ENCODE peak calls at places on chromosomes 3 and 15, in eight cellular contexts. W, X, Q, M, D, U, Y and J are unnamed samples.

GRCh38 chr3:163490119-163490518 is 1588.2 kb downstream of the SI start:
- DNase-seq in W (peak), X (peak), Q (no peak), M (peak), D (no peak), U (peak), Y (no peak), J (no peak)

GRCh38 chr3:37243811-37244748 is 69.7 kb upstream of the LRRFIP2 start:
- DNase-seq in W (peak), X (peak), Q (peak), M (peak), D (peak), U (peak), Y (peak), J (peak)

GRCh38 chr3:132034097-132034485 is 723 bp downstream of the CPNE4 start:
- DNase-seq in W (no peak), X (no peak), Q (no peak), M (no peak), D (no peak), U (no peak), Y (no peak), J (no peak)

GRCh38 chr3:124258057-124258500 is 266.2 kb upstream of the ROPN1 start:
- DNase-seq in W (no peak), X (no peak), Q (peak), M (no peak), D (peak), U (no peak), Y (no peak), J (no peak)

GRCh38 chr3:14508966-14509795 is 31.0 kb downstream of the GRIP2 start:
- DNase-seq in W (peak), X (peak), Q (peak), M (peak), D (no peak), U (no peak), Y (peak), J (no peak)

GRCh38 chr3:50008931-50009330 is 69.0 kb downstream of the RBM6 start:
- DNase-seq in W (peak), X (no peak), Q (no peak), M (no peak), D (peak), U (no peak), Y (no peak), J (no peak)

GRCh38 chr15:64456634-64457108 is 3.7 kb upstream of the ZNF609 start:
- DNase-seq in W (no peak), X (no peak), Q (no peak), M (no peak), D (no peak), U (no peak), Y (no peak), J (no peak)

GRCh38 chr3:188051801-188052228 is 102.1 kb upstream of the LPP start:
- DNase-seq in W (no peak), X (peak), Q (peak), M (no peak), D (no peak), U (no peak), Y (peak), J (no peak)

GRCh38 chr3:119902061-119902460 is 120.2 kb downstream of the NR1I2 start:
- DNase-seq in W (no peak), X (no peak), Q (no peak), M (no peak), D (no peak), U (no peak), Y (no peak), J (no peak)

GRCh38 chr3:112845772-112846171 is 892 bp downstream of the CD200R1L start:
- DNase-seq in W (no peak), X (no peak), Q (no peak), M (no peak), D (no peak), U (no peak), Y (no peak), J (no peak)

GRCh38 chr3:19012846-19013245 is 135.5 kb upstream of the KCNH8 start:
- DNase-seq in W (no peak), X (no peak), Q (no peak), M (no peak), D (no peak), U (no peak), Y (no peak), J (no peak)

GRCh38 chr3:157769378-157769777 is 266.2 kb upstream of the VEPH1 start:
- DNase-seq in W (no peak), X (no peak), Q (no peak), M (no peak), D (no peak), U (no peak), Y (no peak), J (no peak)
- TF ChIP-seq CTCF in W (peak), X (no peak), Q (no peak), M (no peak), D (peak), U (no peak), Y (no peak), J (no peak)

GRCh38 chr3:9224490-9224889 is 25.0 kb downstream of the SRGAP3 start:
- DNase-seq in W (peak), X (no peak), Q (no peak), M (no peak), D (no peak), U (no peak), Y (no peak), J (no peak)
- TF ChIP-seq CTCF in W (peak), X (no peak), Q (no peak), M (no peak), D (peak), U (no peak), Y (peak), J (no peak)

GRCh38 chr3:99878005-99878404 is 60.3 kb downstream of the CMSS1 start:
- DNase-seq in W (peak), X (no peak), Q (no peak), M (no peak), D (peak), U (no peak), Y (no peak), J (no peak)

GRCh38 chr3:99875573-99875924 is 57.9 kb downstream of the CMSS1 start:
- DNase-seq in W (no peak), X (no peak), Q (no peak), M (no peak), D (no peak), U (no peak), Y (no peak), J (no peak)

GRCh38 chr3:99879275-99879674 is 61.6 kb downstream of the CMSS1 start:
- DNase-seq in W (no peak), X (no peak), Q (no peak), M (no peak), D (no peak), U (no peak), Y (no peak), J (no peak)

GRCh38 chr3:99877180-99877579 is 59.5 kb downstream of the CMSS1 start:
- DNase-seq in W (no peak), X (no peak), Q (no peak), M (no peak), D (no peak), U (no peak), Y (no peak), J (no peak)

GRCh38 chr3:99875925-99876781 is 58.5 kb downstream of the CMSS1 start:
- DNase-seq in W (no peak), X (peak), Q (peak), M (peak), D (peak), U (no peak), Y (peak), J (peak)
- TF ChIP-seq CTCF in W (no peak), X (no peak), Q (no peak), M (no peak), D (peak), U (no peak), Y (peak), J (peak)

DNA sequence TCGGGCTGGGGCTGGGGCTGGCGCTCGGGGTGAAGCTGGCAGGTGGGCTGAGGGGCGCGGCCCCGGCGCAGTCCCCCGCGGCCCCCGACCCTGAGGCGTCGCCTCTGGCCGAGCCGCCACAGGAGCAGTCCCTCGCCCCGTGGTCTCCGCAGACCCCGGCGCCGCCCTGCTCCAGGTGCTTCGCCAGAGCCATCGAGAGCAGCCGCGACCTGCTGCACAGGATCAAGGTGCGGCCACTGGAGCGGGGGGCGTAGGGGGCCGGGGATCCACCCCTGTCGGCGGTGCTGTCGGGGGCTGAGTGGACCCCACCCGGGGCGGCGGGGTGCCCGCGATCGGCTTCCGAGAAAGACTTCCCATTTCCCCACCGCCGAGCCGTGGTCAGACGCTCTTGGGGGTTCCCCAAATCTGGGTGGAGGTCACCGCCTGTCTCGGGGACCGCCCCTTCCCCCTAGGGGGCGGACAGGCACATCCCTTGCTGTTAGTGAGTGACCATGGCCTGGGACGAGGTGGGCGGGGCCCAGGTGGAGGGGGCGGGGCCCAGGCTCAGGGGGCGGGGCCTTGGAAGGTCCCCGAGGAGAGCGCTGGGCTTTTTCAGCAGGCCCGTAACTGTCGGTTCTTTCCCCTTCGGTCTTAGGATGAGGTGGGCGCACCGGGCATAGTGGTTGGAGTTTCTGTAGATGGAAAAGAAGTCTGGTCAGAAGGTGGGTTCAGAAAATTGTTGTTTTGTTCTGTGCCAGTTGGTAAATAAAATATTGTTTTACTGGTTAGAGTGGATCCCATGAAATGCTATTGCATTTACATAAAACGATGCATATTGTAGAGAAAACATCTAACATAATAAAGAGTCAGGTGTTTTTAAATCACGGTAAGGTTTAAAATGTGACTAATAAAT is 587 bp downstream of the LACTB start:
- DNase-seq in W (peak), X (peak), Q (peak), M (peak), D (peak), U (peak), Y (peak), J (peak)
- TF ChIP-seq CTCF in W (peak), X (peak), Q (no peak), M (no peak), D (peak), U (peak), Y (peak), J (peak)

GRCh38 chr15:89104172-89104564 is 15.9 kb downstream of the ABHD2 start:
- DNase-seq in W (no peak), X (no peak), Q (no peak), M (no peak), D (no peak), U (no peak), Y (peak), J (no peak)
- TF ChIP-seq CTCF in W (no peak), X (no peak), Q (no peak), M (no peak), D (no peak), U (no peak), Y (no peak), J (no peak)